ENCODE peak calls at places on chromosome 22, in eight cellular contexts. X, Q, U, P, F, G, W and O are unnamed samples.
A peak's percentile ranks its signal among the peaks of the same experiment; 100 is the strongest.

GRCh38 chr22:38262051-38262795 is 10.6 kb downstream of the TMEM184B start:
- DNase-seq in X (no peak), Q (peak; percentile 52), U (no peak), P (no peak), F (peak; percentile 70), G (peak; percentile 42), W (peak; percentile 30), O (peak; percentile 85)

GRCh38 chr22:24271406-24271760 is 752 bp downstream of the SPECC1L start:
- DNase-seq in X (no peak), Q (no peak), U (no peak), P (no peak), F (peak; percentile 35), G (no peak), W (peak; percentile 29), O (no peak)

GRCh38 chr22:43233529-43233928 is 46.6 kb upstream of the TTLL12 start:
- DNase-seq in X (no peak), Q (no peak), U (no peak), P (no peak), F (no peak), G (no peak), W (no peak), O (no peak)

GRCh38 chr22:24973867-24974266 is 21.4 kb downstream of the KIAA1671 start:
- DNase-seq in X (no peak), Q (peak; percentile 29), U (no peak), P (no peak), F (no peak), G (no peak), W (no peak), O (no peak)

GRCh38 chr22:23062616-23063538 is 7.4 kb upstream of the GNAZ start:
- DNase-seq in X (peak; percentile 54), Q (no peak), U (no peak), P (no peak), F (no peak), G (no peak), W (no peak), O (no peak)

GRCh38 chr22:49687786-49688515 is 139.7 kb downstream of the BRD1 start:
- DNase-seq in X (peak; percentile 49), Q (no peak), U (no peak), P (no peak), F (no peak), G (no peak), W (no peak), O (no peak)

GRCh38 chr22:35498446-35498845 is 42.2 kb upstream of the RASD2 start:
- DNase-seq in X (no peak), Q (no peak), U (no peak), P (no peak), F (no peak), G (no peak), W (no peak), O (no peak)

GRCh38 chr22:21567456-21568206 is at the start of gene UBE2L3:
- DNase-seq in X (peak; percentile 75), Q (peak; percentile 90), U (peak; percentile 50), P (peak; percentile 72), F (peak; percentile 48), G (peak; percentile 81), W (peak; percentile 82), O (peak; percentile 87)

GRCh38 chr22:48044484-48045060 is 1282.1 kb downstream of the TBC1D22A start:
- DNase-seq in X (no peak), Q (no peak), U (no peak), P (no peak), F (no peak), G (no peak), W (no peak), O (no peak)

GRCh38 chr22:36815558-36816337 is 1.1 kb downstream of the PVALB start:
- DNase-seq in X (no peak), Q (no peak), U (no peak), P (no peak), F (no peak), G (no peak), W (no peak), O (no peak)

GRCh38 chr22:31272522-31273446 is 19.5 kb downstream of the PIK3IP1 start:
- DNase-seq in X (no peak), Q (peak; percentile 62), U (peak; percentile 63), P (peak; percentile 37), F (no peak), G (peak; percentile 36), W (peak; percentile 78), O (peak; percentile 82)

GRCh38 chr22:41478891-41479521 is 10.1 kb downstream of the ACO2 start:
- DNase-seq in X (no peak), Q (no peak), U (no peak), P (peak; percentile 57), F (no peak), G (no peak), W (peak; percentile 43), O (no peak)

GRCh38 chr22:19738664-19739447 is 15.5 kb downstream of the GP1BB start:
- DNase-seq in X (no peak), Q (no peak), U (no peak), P (no peak), F (no peak), G (no peak), W (no peak), O (no peak)

GRCh38 chr22:19904174-19904856 is 37.3 kb upstream of the COMT start:
- DNase-seq in X (no peak), Q (no peak), U (no peak), P (no peak), F (no peak), G (no peak), W (no peak), O (no peak)

GRCh38 chr22:35441489-35442100 is 41.7 kb downstream of the MCM5 start:
- DNase-seq in X (no peak), Q (no peak), U (no peak), P (no peak), F (no peak), G (no peak), W (no peak), O (no peak)

GRCh38 chr22:17875156-17875555 is 100.9 kb upstream of the BID start:
- DNase-seq in X (no peak), Q (no peak), U (no peak), P (no peak), F (no peak), G (no peak), W (no peak), O (no peak)

GRCh38 chr22:41127447-41127846 is 35.1 kb downstream of the EP300 start:
- DNase-seq in X (no peak), Q (no peak), U (no peak), P (no peak), F (no peak), G (no peak), W (no peak), O (no peak)

GRCh38 chr22:44314425-44315067 is 1.8 kb upstream of the SHISAL1 start:
- DNase-seq in X (no peak), Q (no peak), U (no peak), P (no peak), F (no peak), G (no peak), W (no peak), O (no peak)

GRCh38 chr22:32354360-32355351 is 3.0 kb upstream of the RFPL3 start:
- DNase-seq in X (no peak), Q (no peak), U (peak; percentile 91), P (peak; percentile 34), F (peak; percentile 63), G (no peak), W (peak; percentile 31), O (no peak)

GRCh38 chr22:29144786-29145160 is 60.9 kb upstream of the EMID1 start:
- DNase-seq in X (no peak), Q (no peak), U (no peak), P (no peak), F (no peak), G (no peak), W (no peak), O (no peak)

GRCh38 chr22:46561435-46561905 is 24.1 kb upstream of the CELSR1 start:
- DNase-seq in X (no peak), Q (no peak), U (no peak), P (no peak), F (no peak), G (no peak), W (no peak), O (no peak)

GRCh38 chr22:42937164-42937854 is 77.6 kb downstream of the PACSIN2 start:
- DNase-seq in X (no peak), Q (peak; percentile 79), U (no peak), P (peak; percentile 63), F (peak; percentile 85), G (no peak), W (peak; percentile 66), O (no peak)

GRCh38 chr22:43823353-43823908 is 11.3 kb upstream of the EFCAB6 start:
- DNase-seq in X (no peak), Q (peak; percentile 79), U (no peak), P (no peak), F (peak; percentile 49), G (no peak), W (no peak), O (no peak)

GRCh38 chr22:46737105-46737975 is 712 bp downstream of the CERK start:
- DNase-seq in X (no peak), Q (peak; percentile 35), U (no peak), P (no peak), F (no peak), G (peak; percentile 56), W (peak; percentile 33), O (peak; percentile 54)

GRCh38 chr22:20027966-20028854 is 7.3 kb downstream of the TANGO2 start:
- DNase-seq in X (no peak), Q (peak; percentile 30), U (no peak), P (no peak), F (peak; percentile 22), G (no peak), W (peak; percentile 31), O (no peak)

GRCh38 chr22:22030493-22031182 is 48.1 kb upstream of the TOP3B start:
- DNase-seq in X (peak; percentile 65), Q (peak; percentile 23), U (no peak), P (no peak), F (no peak), G (no peak), W (peak; percentile 8), O (peak; percentile 44)

GRCh38 chr22:37775785-37776638 is 31.7 kb upstream of the GCAT start:
- DNase-seq in X (no peak), Q (no peak), U (no peak), P (peak; percentile 85), F (peak; percentile 99), G (no peak), W (no peak), O (no peak)

GRCh38 chr22:36528336-36528735 is 630 bp downstream of the EIF3D start:
- DNase-seq in X (no peak), Q (no peak), U (no peak), P (no peak), F (no peak), G (no peak), W (no peak), O (no peak)

GRCh38 chr22:36221799-36222751 is 17.3 kb downstream of the APOL2 start:
- DNase-seq in X (no peak), Q (peak; percentile 70), U (peak; percentile 38), P (no peak), F (peak; percentile 38), G (peak; percentile 22), W (peak; percentile 53), O (peak; percentile 45)

GRCh38 chr22:49395617-49396016 is 432.1 kb downstream of the BRD1 start:
- DNase-seq in X (peak; percentile 34), Q (no peak), U (no peak), P (no peak), F (no peak), G (no peak), W (no peak), O (no peak)

GRCh38 chr22:26692215-26692614 is 34.8 kb downstream of the MIAT start:
- DNase-seq in X (no peak), Q (no peak), U (no peak), P (no peak), F (no peak), G (no peak), W (no peak), O (no peak)

GRCh38 chr22:46295277-46295971 is 1.2 kb upstream of the GTSE1 start:
- DNase-seq in X (no peak), Q (no peak), U (no peak), P (no peak), F (no peak), G (no peak), W (no peak), O (peak; percentile 45)

GRCh38 chr22:36333632-36334031 is 54.1 kb downstream of the MYH9 start:
- DNase-seq in X (no peak), Q (peak; percentile 63), U (no peak), P (no peak), F (peak; percentile 65), G (no peak), W (no peak), O (no peak)

GRCh38 chr22:24423519-24424000 is 3.8 kb upstream of the ADORA2A start:
- DNase-seq in X (no peak), Q (peak; percentile 78), U (no peak), P (no peak), F (no peak), G (peak; percentile 42), W (peak; percentile 33), O (peak; percentile 93)